ENCODE peak calls at places on chromosomes 7 and 10, in four cellular contexts. A is astrocyte of the spinal cord, E is cardiac muscle cell, H is Caki2. F is an unnamed sample.

GRCh38 chr7:119219663-119220062 is 995.2 kb downstream of the ANKRD7 start:
- DNase-seq in A (no peak), E (no peak), H (no peak), F (no peak)

GRCh38 chr10:86599729-86600128 is 54.6 kb upstream of the OPN4 start:
- DNase-seq in A (no peak), E (peak; percentile 76), H (no peak), F (peak; percentile 18)

GRCh38 chr7:27873981-27874957 is 134.3 kb downstream of the TAX1BP1 start:
- DNase-seq in H (peak; percentile 96), A (peak; percentile 49), E (no peak), F (no peak)

GRCh38 chr10:52115823-52116222 is 198.3 kb upstream of the DKK1 start:
- DNase-seq in H (peak; percentile 6), A (peak; percentile 29), E (no peak), F (no peak)

GRCh38 chr7:24727165-24728120 is 29.8 kb downstream of the GSDME start:
- DNase-seq in H (no peak), A (no peak), E (no peak), F (peak; percentile 28)

GRCh38 chr10:97861351-97861750 is 11.7 kb downstream of the GOLGA7B start:
- DNase-seq in A (peak; percentile 53), H (peak; percentile 74), E (no peak), F (no peak)

GRCh38 chr7:81232084-81232799 is 313.4 kb upstream of the SEMA3C start:
- DNase-seq in E (no peak), A (no peak), H (no peak), F (no peak)

GRCh38 chr7:117044664-117045063 is 91.4 kb downstream of the ST7 start:
- DNase-seq in A (no peak), H (no peak), E (no peak), F (no peak)

GRCh38 chr10:113115534-113115933 is 165.5 kb downstream of the TCF7L2 start:
- DNase-seq in A (no peak), H (no peak), E (no peak), F (no peak)

GRCh38 chr7:25913574-25914224 is 238.3 kb upstream of the NFE2L3 start:
- DNase-seq in E (no peak), H (no peak), A (no peak), F (no peak)

GRCh38 chr10:91511549-91512330 is 101.6 kb downstream of the HECTD2 start:
- DNase-seq in E (no peak), A (peak; percentile 78), H (no peak), F (no peak)

GRCh38 chr7:128852537-128853254 is 10.0 kb upstream of the ATP6V1F start:
- DNase-seq in E (no peak), H (no peak), A (no peak), F (no peak)

GRCh38 chr7:143362126-143362961 is at the start of gene FAM131B:
- DNase-seq in E (peak; percentile 34), A (no peak), H (no peak), F (no peak)

GRCh38 chr7:128727239-128727638 is 11.9 kb upstream of the CALU start:
- DNase-seq in E (no peak), A (no peak), H (no peak), F (no peak)

GRCh38 chr7:92205987-92206386 is 27.0 kb upstream of the LRRD1 start:
- DNase-seq in H (no peak), A (no peak), E (no peak), F (no peak)

GRCh38 chr10:91591792-91592165 is 41.1 kb downstream of the PPP1R3C start:
- DNase-seq in A (no peak), H (no peak), E (no peak), F (no peak)

GRCh38 chr10:126199221-126199998 is 188.9 kb downstream of the ADAM12 start:
- DNase-seq in H (peak; percentile 97), E (no peak), A (peak; percentile 99), F (no peak)

F was measured in OCI-LY7.